ENCODE peak calls at places on chromosomes 2 and 18, in nine cellular contexts. H is A172, U is ureter, S is cardiac fibroblast, I is sigmoid colon, T is neural crest cell, C is posterior cingulate gyrus, X is NCI-H345, G is MM.1S. A is an unnamed sample.

GRCh38 chr18:75320506-75320905 is 107.0 kb downstream of the SMIM21 start:
- DNase-seq in H (no peak), G (no peak), T (no peak), C (no peak), I (no peak), S (no peak), U (no peak), X (no peak), A (no peak)

GRCh38 chr18:41391616-41392610 is 563.1 kb upstream of the PIK3C3 start:
- DNase-seq in G (peak; percentile 22), T (peak; percentile 51), H (peak; percentile 68), U (no peak), S (peak; percentile 73), C (peak; percentile 64), X (peak; percentile 66), I (no peak), A (peak; percentile 70)

GRCh38 chr2:188294547-188294946 is 2.9 kb downstream of the GULP1 start:
- DNase-seq in X (no peak), C (no peak), S (peak; percentile 35), G (no peak), T (no peak), U (no peak), H (no peak), I (no peak), A (peak; percentile 21)

GRCh38 chr18:42087195-42087594 is 132.2 kb downstream of the PIK3C3 start:
- DNase-seq in C (no peak), X (no peak), T (no peak), I (no peak), H (no peak), U (no peak), G (no peak), S (no peak), A (no peak)

GRCh38 chr18:62802523-62802922 is 87.2 kb downstream of the PHLPP1 start:
- DNase-seq in S (peak; percentile 41), U (no peak), H (no peak), G (no peak), X (no peak), I (no peak), C (no peak), T (no peak), A (peak; percentile 28)

GRCh38 chr2:136068828-136069227 is 49.1 kb downstream of the CXCR4 start:
- DNase-seq in T (no peak), H (no peak), X (no peak), G (no peak), S (no peak), U (no peak), C (no peak), I (no peak), A (no peak)

GRCh38 chr2:49619804-49620203 is 465.5 kb upstream of the FSHR start:
- DNase-seq in I (no peak), G (no peak), T (no peak), H (no peak), U (no peak), C (no peak), X (no peak), S (no peak), A (no peak)

GRCh38 chr2:88350641-88351601 is 101.6 kb downstream of the FOXI3 start:
- DNase-seq in S (peak; percentile 12), U (peak; percentile 54), C (peak; percentile 42), H (no peak), T (peak; percentile 81), I (peak; percentile 69), G (peak; percentile 47), X (peak; percentile 79), A (no peak)

GRCh38 chr2:64485961-64486360 is 32.0 kb downstream of the LGALSL start:
- DNase-seq in C (no peak), U (no peak), I (peak; percentile 64), X (peak; percentile 66), G (peak; percentile 87), T (no peak), S (peak; percentile 31), H (no peak), A (no peak)

GRCh38 chr2:164363646-164364045 is 257.6 kb downstream of the GRB14 start:
- DNase-seq in H (no peak), X (no peak), U (no peak), I (no peak), S (no peak), T (no peak), G (no peak), C (no peak), A (no peak)

GRCh38 chr2:142290931-142291330 is 160.1 kb upstream of the LRP1B start:
- DNase-seq in U (no peak), I (no peak), C (no peak), G (no peak), H (no peak), X (peak; percentile 10), T (no peak), S (peak; percentile 2), A (no peak)

GRCh38 chr2:72427022-72427861 is 279.6 kb upstream of the CYP26B1 start:
- DNase-seq in T (no peak), U (no peak), X (no peak), C (no peak), H (no peak), I (no peak), G (no peak), S (no peak), A (no peak)

GRCh38 chr2:240154606-240155005 is 14.1 kb upstream of the OTOS start:
- DNase-seq in C (no peak), H (no peak), U (no peak), S (no peak), T (no peak), I (no peak), X (no peak), G (no peak), A (no peak)

GRCh38 chr18:78583739-78584066 is 395.9 kb upstream of the SALL3 start:
- DNase-seq in U (no peak), I (no peak), C (no peak), H (no peak), X (no peak), T (no peak), S (no peak), G (no peak), A (no peak)

GRCh38 chr2:217947341-217948316 is 55.2 kb downstream of the TNS1 start:
- DNase-seq in T (no peak), X (no peak), C (peak; percentile 33), U (no peak), I (peak; percentile 66), S (no peak), G (no peak), H (no peak), A (no peak)

GRCh38 chr2:213214209-213214608 is 62.8 kb upstream of the IKZF2 start:
- DNase-seq in U (no peak), C (no peak), G (no peak), I (no peak), X (no peak), S (no peak), T (no peak), H (no peak), A (no peak)

GRCh38 chr18:5444269-5444668 is 99.5 kb downstream of the EPB41L3 start:
- DNase-seq in C (no peak), S (peak; percentile 47), U (no peak), G (no peak), T (no peak), X (no peak), H (no peak), I (no peak), A (no peak)

GRCh38 chr2:194090251-194090905 is 1566.6 kb upstream of the SLC39A10 start:
- DNase-seq in C (no peak), G (no peak), H (no peak), T (no peak), X (no peak), I (no peak), S (no peak), U (no peak), A (no peak)

GRCh38 chr2:164737612-164738081 is 104.0 kb downstream of the COBLL1 start:
- DNase-seq in U (peak; percentile 50), C (peak; percentile 23), S (peak; percentile 81), X (peak; percentile 61), I (peak; percentile 79), T (peak; percentile 33), H (peak; percentile 58), G (peak; percentile 83), A (peak; percentile 68)

GRCh38 chr18:67778016-67778415 is 261.5 kb upstream of the DSEL start:
- DNase-seq in X (no peak), I (no peak), T (no peak), S (no peak), G (no peak), H (no peak), C (no peak), U (no peak), A (no peak)

GRCh38 chr18:37494406-37494805 is 71.2 kb downstream of the CELF4 start:
- DNase-seq in T (no peak), X (no peak), C (no peak), G (no peak), S (no peak), H (no peak), U (no peak), I (no peak), A (no peak)